ENCODE peak calls at places on chromosomes 1 and 21, in eight cellular contexts. One of them, this sample, is unnamed.

GRCh38 chr1:32948905-32949304 is 15.7 kb downstream of the RNF19B start:
- DNase-seq in left ventricle myocardium inferior: no peak
- DNase-seq in psoas muscle: no peak
- DNase-seq in heart right ventricle: no peak
- DNase-seq in small intestine: peak; percentile 87
- DNase-seq in mammary epithelial cell: no peak
- DNase-seq in CD8-positive, alpha-beta T cell: no peak
- DNase-seq in transverse colon: no peak
- DNase-seq in this sample: no peak

GRCh38 chr1:180652791-180653190 is 21.0 kb downstream of the XPR1 start:
- DNase-seq in left ventricle myocardium inferior: no peak
- DNase-seq in psoas muscle: no peak
- DNase-seq in heart right ventricle: no peak
- DNase-seq in small intestine: no peak
- DNase-seq in mammary epithelial cell: no peak
- DNase-seq in CD8-positive, alpha-beta T cell: no peak
- DNase-seq in transverse colon: no peak
- DNase-seq in this sample: no peak

GRCh38 chr1:168843950-168844349 is 114.9 kb upstream of the DPT start:
- DNase-seq in left ventricle myocardium inferior: no peak
- DNase-seq in psoas muscle: no peak
- DNase-seq in heart right ventricle: no peak
- DNase-seq in small intestine: no peak
- DNase-seq in mammary epithelial cell: no peak
- DNase-seq in CD8-positive, alpha-beta T cell: no peak
- DNase-seq in transverse colon: no peak
- DNase-seq in this sample: no peak

GRCh38 chr1:180268556-180269044 is 38.5 kb downstream of the LHX4 start:
- DNase-seq in left ventricle myocardium inferior: no peak
- DNase-seq in psoas muscle: no peak
- DNase-seq in heart right ventricle: no peak
- DNase-seq in small intestine: no peak
- DNase-seq in mammary epithelial cell: no peak
- DNase-seq in CD8-positive, alpha-beta T cell: no peak
- DNase-seq in transverse colon: no peak
- DNase-seq in this sample: no peak

GRCh38 chr1:180155202-180155682 is 573 bp downstream of the QSOX1 start:
- DNase-seq in left ventricle myocardium inferior: no peak
- DNase-seq in psoas muscle: no peak
- DNase-seq in heart right ventricle: peak; percentile 37
- DNase-seq in small intestine: peak; percentile 30
- DNase-seq in mammary epithelial cell: no peak
- DNase-seq in CD8-positive, alpha-beta T cell: peak; percentile 37
- DNase-seq in transverse colon: peak; percentile 35
- DNase-seq in this sample: no peak

GRCh38 chr1:231929311-231929710 is 302.7 kb downstream of the DISC1 start:
- DNase-seq in left ventricle myocardium inferior: no peak
- DNase-seq in psoas muscle: no peak
- DNase-seq in heart right ventricle: no peak
- DNase-seq in small intestine: no peak
- DNase-seq in mammary epithelial cell: peak; percentile 96
- DNase-seq in CD8-positive, alpha-beta T cell: no peak
- DNase-seq in transverse colon: no peak
- DNase-seq in this sample: no peak

GRCh38 chr1:150881331-150882070 is 5.1 kb upstream of the ARNT start:
- DNase-seq in left ventricle myocardium inferior: no peak
- DNase-seq in psoas muscle: no peak
- DNase-seq in heart right ventricle: no peak
- DNase-seq in small intestine: no peak
- DNase-seq in mammary epithelial cell: peak; percentile 90
- DNase-seq in CD8-positive, alpha-beta T cell: no peak
- DNase-seq in transverse colon: no peak
- DNase-seq in this sample: no peak

GRCh38 chr1:27405074-27405473 is 12.7 kb downstream of the GPR3 start:
- DNase-seq in left ventricle myocardium inferior: peak; percentile 65
- DNase-seq in psoas muscle: peak; percentile 75
- DNase-seq in heart right ventricle: peak; percentile 58
- DNase-seq in small intestine: no peak
- DNase-seq in mammary epithelial cell: peak; percentile 54
- DNase-seq in CD8-positive, alpha-beta T cell: no peak
- DNase-seq in transverse colon: no peak
- DNase-seq in this sample: no peak

GRCh38 chr1:229024528-229025119 is 246.3 kb upstream of the RAB4A start:
- DNase-seq in left ventricle myocardium inferior: peak; percentile 33
- DNase-seq in psoas muscle: peak; percentile 71
- DNase-seq in heart right ventricle: no peak
- DNase-seq in small intestine: peak; percentile 73
- DNase-seq in mammary epithelial cell: peak; percentile 73
- DNase-seq in CD8-positive, alpha-beta T cell: no peak
- DNase-seq in transverse colon: peak; percentile 58
- DNase-seq in this sample: no peak

GRCh38 chr21:27129694-27130093 is 162.8 kb upstream of the ADAMTS5 start:
- DNase-seq in left ventricle myocardium inferior: no peak
- DNase-seq in psoas muscle: no peak
- DNase-seq in heart right ventricle: no peak
- DNase-seq in small intestine: no peak
- DNase-seq in mammary epithelial cell: no peak
- DNase-seq in CD8-positive, alpha-beta T cell: no peak
- DNase-seq in transverse colon: no peak
- DNase-seq in this sample: no peak

GRCh38 chr1:15158506-15159165 is 5.1 kb downstream of the TMEM51 start:
- DNase-seq in left ventricle myocardium inferior: no peak
- DNase-seq in psoas muscle: no peak
- DNase-seq in heart right ventricle: no peak
- DNase-seq in small intestine: no peak
- DNase-seq in mammary epithelial cell: peak; percentile 65
- DNase-seq in CD8-positive, alpha-beta T cell: no peak
- DNase-seq in transverse colon: no peak
- DNase-seq in this sample: no peak

GRCh38 chr1:230611128-230611914 is 31.0 kb upstream of the COG2 start:
- DNase-seq in left ventricle myocardium inferior: no peak
- DNase-seq in psoas muscle: no peak
- DNase-seq in heart right ventricle: no peak
- DNase-seq in small intestine: no peak
- DNase-seq in mammary epithelial cell: no peak
- DNase-seq in CD8-positive, alpha-beta T cell: no peak
- DNase-seq in transverse colon: no peak
- DNase-seq in this sample: no peak

GRCh38 chr1:94856868-94857267 is 36.7 kb downstream of the SLC44A3 start:
- DNase-seq in left ventricle myocardium inferior: no peak
- DNase-seq in psoas muscle: no peak
- DNase-seq in heart right ventricle: no peak
- DNase-seq in small intestine: no peak
- DNase-seq in mammary epithelial cell: no peak
- DNase-seq in CD8-positive, alpha-beta T cell: no peak
- DNase-seq in transverse colon: no peak
- DNase-seq in this sample: no peak
- H3K27ac ChIP-seq in left ventricle myocardium inferior: no peak overlapping the region
- H3K27ac ChIP-seq in psoas muscle: no peak overlapping the region
- H3K27ac ChIP-seq in heart right ventricle: no peak overlapping the region
- H3K27ac ChIP-seq in small intestine: no peak overlapping the region
- H3K27ac ChIP-seq in mammary epithelial cell: no peak overlapping the region
- H3K27ac ChIP-seq in CD8-positive, alpha-beta T cell: no peak overlapping the region
- H3K27ac ChIP-seq in transverse colon: no peak overlapping the region
- H3K27ac ChIP-seq in this sample: no peak overlapping the region

GRCh38 chr1:12553963-12554362 is 64.0 kb downstream of the DHRS3 start:
- DNase-seq in left ventricle myocardium inferior: no peak
- DNase-seq in psoas muscle: no peak
- DNase-seq in heart right ventricle: no peak
- DNase-seq in small intestine: no peak
- DNase-seq in mammary epithelial cell: no peak
- DNase-seq in CD8-positive, alpha-beta T cell: no peak
- DNase-seq in transverse colon: no peak
- DNase-seq in this sample: no peak

GRCh38 chr1:12556368-12556930 is 61.6 kb downstream of the DHRS3 start:
- DNase-seq in left ventricle myocardium inferior: peak; percentile 62
- DNase-seq in psoas muscle: peak; percentile 81
- DNase-seq in heart right ventricle: peak; percentile 61
- DNase-seq in small intestine: no peak
- DNase-seq in mammary epithelial cell: no peak
- DNase-seq in CD8-positive, alpha-beta T cell: no peak
- DNase-seq in transverse colon: peak; percentile 39
- DNase-seq in this sample: no peak

GRCh38 chr1:12552951-12553921 is 64.8 kb downstream of the DHRS3 start:
- DNase-seq in left ventricle myocardium inferior: no peak
- DNase-seq in psoas muscle: peak; percentile 52
- DNase-seq in heart right ventricle: no peak
- DNase-seq in small intestine: no peak
- DNase-seq in mammary epithelial cell: no peak
- DNase-seq in CD8-positive, alpha-beta T cell: no peak
- DNase-seq in transverse colon: no peak
- DNase-seq in this sample: no peak

GRCh38 chr1:12555411-12556367 is 62.3 kb downstream of the DHRS3 start:
- DNase-seq in left ventricle myocardium inferior: peak; percentile 13
- DNase-seq in psoas muscle: no peak
- DNase-seq in heart right ventricle: no peak
- DNase-seq in small intestine: no peak
- DNase-seq in mammary epithelial cell: no peak
- DNase-seq in CD8-positive, alpha-beta T cell: no peak
- DNase-seq in transverse colon: no peak
- DNase-seq in this sample: no peak

GRCh38 chr1:12554521-12555305 is 63.3 kb downstream of the DHRS3 start:
- DNase-seq in left ventricle myocardium inferior: peak; percentile 6
- DNase-seq in psoas muscle: peak; percentile 50
- DNase-seq in heart right ventricle: no peak
- DNase-seq in small intestine: no peak
- DNase-seq in mammary epithelial cell: no peak
- DNase-seq in CD8-positive, alpha-beta T cell: no peak
- DNase-seq in transverse colon: no peak
- DNase-seq in this sample: no peak
- H3K27ac ChIP-seq in left ventricle myocardium inferior: peak overlapping the region; percentile 87
- H3K27ac ChIP-seq in psoas muscle: no peak overlapping the region
- H3K27ac ChIP-seq in heart right ventricle: no peak overlapping the region
- H3K27ac ChIP-seq in small intestine: no peak overlapping the region
- H3K27ac ChIP-seq in mammary epithelial cell: no peak overlapping the region
- H3K27ac ChIP-seq in CD8-positive, alpha-beta T cell: no peak overlapping the region
- H3K27ac ChIP-seq in transverse colon: peak overlapping the region; percentile 86
- H3K27ac ChIP-seq in this sample: no peak overlapping the region

DNA sequence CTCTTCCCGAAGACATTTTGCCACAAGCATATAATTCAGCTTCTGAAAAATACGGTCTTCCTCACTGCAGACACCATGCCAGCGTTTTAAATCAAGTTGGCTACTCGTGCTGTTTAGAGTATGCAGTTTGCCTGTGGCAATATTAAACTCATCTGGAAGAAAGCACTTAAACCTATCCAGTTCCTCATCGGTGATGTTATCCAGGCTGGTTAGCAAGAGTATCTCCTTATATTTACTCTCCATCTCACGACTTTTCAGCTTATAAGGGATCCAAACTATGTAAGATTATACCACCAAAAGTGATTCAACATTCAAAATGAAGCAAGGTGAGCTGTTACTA is 9.7 kb upstream of the IFI16 start:
- DNase-seq in left ventricle myocardium inferior: no peak
- DNase-seq in psoas muscle: no peak
- DNase-seq in heart right ventricle: no peak
- DNase-seq in small intestine: no peak
- DNase-seq in mammary epithelial cell: no peak
- DNase-seq in CD8-positive, alpha-beta T cell: no peak
- DNase-seq in transverse colon: no peak
- DNase-seq in this sample: no peak
- H3K27ac ChIP-seq in left ventricle myocardium inferior: peak overlapping the region; percentile 88
- H3K27ac ChIP-seq in psoas muscle: peak overlapping the region; percentile 81
- H3K27ac ChIP-seq in heart right ventricle: peak overlapping the region; percentile 52
- H3K27ac ChIP-seq in small intestine: no peak overlapping the region
- H3K27ac ChIP-seq in mammary epithelial cell: peak overlapping the region; percentile 56
- H3K27ac ChIP-seq in CD8-positive, alpha-beta T cell: no peak overlapping the region
- H3K27ac ChIP-seq in transverse colon: peak overlapping the region; percentile 72
- H3K27ac ChIP-seq in this sample: no peak overlapping the region

GRCh38 chr1:117629625-117630422 is 24.0 kb downstream of the TENT5C start:
- DNase-seq in left ventricle myocardium inferior: no peak
- DNase-seq in psoas muscle: no peak
- DNase-seq in heart right ventricle: no peak
- DNase-seq in small intestine: no peak
- DNase-seq in mammary epithelial cell: no peak
- DNase-seq in CD8-positive, alpha-beta T cell: no peak
- DNase-seq in transverse colon: no peak
- DNase-seq in this sample: no peak

GRCh38 chr1:117630423-117630998 is 24.7 kb downstream of the TENT5C start:
- DNase-seq in left ventricle myocardium inferior: peak; percentile 82
- DNase-seq in psoas muscle: peak; percentile 74
- DNase-seq in heart right ventricle: peak; percentile 70
- DNase-seq in small intestine: no peak
- DNase-seq in mammary epithelial cell: no peak
- DNase-seq in CD8-positive, alpha-beta T cell: no peak
- DNase-seq in transverse colon: no peak
- DNase-seq in this sample: no peak

GRCh38 chr1:117632269-117633067 is 26.6 kb downstream of the TENT5C start:
- DNase-seq in left ventricle myocardium inferior: no peak
- DNase-seq in psoas muscle: no peak
- DNase-seq in heart right ventricle: no peak
- DNase-seq in small intestine: no peak
- DNase-seq in mammary epithelial cell: no peak
- DNase-seq in CD8-positive, alpha-beta T cell: no peak
- DNase-seq in transverse colon: peak; percentile 61
- DNase-seq in this sample: no peak

GRCh38 chr1:117631761-117632160 is 25.9 kb downstream of the TENT5C start:
- DNase-seq in left ventricle myocardium inferior: no peak
- DNase-seq in psoas muscle: no peak
- DNase-seq in heart right ventricle: no peak
- DNase-seq in small intestine: no peak
- DNase-seq in mammary epithelial cell: no peak
- DNase-seq in CD8-positive, alpha-beta T cell: no peak
- DNase-seq in transverse colon: no peak
- DNase-seq in this sample: no peak

GRCh38 chr1:117631361-117631760 is 25.5 kb downstream of the TENT5C start:
- DNase-seq in left ventricle myocardium inferior: no peak
- DNase-seq in psoas muscle: no peak
- DNase-seq in heart right ventricle: no peak
- DNase-seq in small intestine: no peak
- DNase-seq in mammary epithelial cell: no peak
- DNase-seq in CD8-positive, alpha-beta T cell: no peak
- DNase-seq in transverse colon: no peak
- DNase-seq in this sample: no peak
- H3K27ac ChIP-seq in left ventricle myocardium inferior: no peak overlapping the region
- H3K27ac ChIP-seq in psoas muscle: no peak overlapping the region
- H3K27ac ChIP-seq in heart right ventricle: no peak overlapping the region
- H3K27ac ChIP-seq in small intestine: no peak overlapping the region
- H3K27ac ChIP-seq in mammary epithelial cell: no peak overlapping the region
- H3K27ac ChIP-seq in CD8-positive, alpha-beta T cell: no peak overlapping the region
- H3K27ac ChIP-seq in transverse colon: peak overlapping the region; percentile 54
- H3K27ac ChIP-seq in this sample: no peak overlapping the region

This sample was measured in naive thymus-derived CD4-positive, alpha-beta T cell.